ENCODE peak calls at places on chromosome 7, in four cellular contexts. One of them, this sample, is unnamed.
A peak's percentile ranks its signal among the peaks of the same experiment; 100 is the strongest.

GRCh38 chr7:24283900-24284698 is at the start of gene NPY:
- DNase-seq in H1: no peak
- DNase-seq in HepG2: no peak
- DNase-seq in GM12878: no peak
- DNase-seq in this sample: no peak

GRCh38 chr7:571096-572012 is 51.7 kb upstream of the PDGFA start:
- DNase-seq in H1: no peak
- DNase-seq in HepG2: no peak
- DNase-seq in GM12878: no peak
- DNase-seq in this sample: no peak

GRCh38 chr7:73423519-73424485 is 9.8 kb upstream of the FZD9 start:
- DNase-seq in H1: no peak
- DNase-seq in HepG2: peak; percentile 62
- DNase-seq in GM12878: no peak
- DNase-seq in this sample: no peak

GRCh38 chr7:28433604-28434254 is 21.4 kb downstream of the CREB5 start:
- DNase-seq in H1: peak; percentile 63
- DNase-seq in HepG2: no peak
- DNase-seq in GM12878: no peak
- DNase-seq in this sample: peak; percentile 41

GRCh38 chr7:72099784-72100183 is 312.4 kb downstream of the CALN1 start:
- DNase-seq in H1: no peak
- DNase-seq in HepG2: no peak
- DNase-seq in GM12878: no peak
- DNase-seq in this sample: no peak

GRCh38 chr7:85000973-85001372 is 185.9 kb downstream of the SEMA3D start:
- DNase-seq in H1: no peak
- DNase-seq in HepG2: no peak
- DNase-seq in GM12878: no peak
- DNase-seq in this sample: no peak

GRCh38 chr7:104207348-104207730 is 474 bp downstream of the ORC5 start:
- DNase-seq in H1: no peak
- DNase-seq in HepG2: peak; percentile 13
- DNase-seq in GM12878: no peak
- DNase-seq in this sample: peak; percentile 6

GRCh38 chr7:2792856-2793487 is 51.1 kb downstream of the GNA12 start:
- DNase-seq in H1: no peak
- DNase-seq in HepG2: no peak
- DNase-seq in GM12878: no peak
- DNase-seq in this sample: no peak

GRCh38 chr7:1725199-1725701 is 55.2 kb downstream of the ELFN1 start:
- DNase-seq in H1: no peak
- DNase-seq in HepG2: no peak
- DNase-seq in GM12878: no peak
- DNase-seq in this sample: no peak

GRCh38 chr7:117014673-117015133 is 61.4 kb downstream of the ST7 start:
- DNase-seq in H1: no peak
- DNase-seq in HepG2: no peak
- DNase-seq in GM12878: no peak
- DNase-seq in this sample: peak; percentile 44

GRCh38 chr7:87206361-87206760 is 13.2 kb downstream of the TMEM243 start:
- DNase-seq in H1: no peak
- DNase-seq in HepG2: peak; percentile 2
- DNase-seq in GM12878: no peak
- DNase-seq in this sample: no peak

GRCh38 chr7:101581891-101582290 is 47.2 kb downstream of the MYL10 start:
- DNase-seq in H1: no peak
- DNase-seq in HepG2: no peak
- DNase-seq in GM12878: no peak
- DNase-seq in this sample: no peak

GRCh38 chr7:2164156-2164555 is 68.6 kb downstream of the MAD1L1 start:
- DNase-seq in H1: no peak
- DNase-seq in HepG2: no peak
- DNase-seq in GM12878: no peak
- DNase-seq in this sample: no peak

GRCh38 chr7:157515342-157516041 is 178.7 kb downstream of the DNAJB6 start:
- DNase-seq in H1: no peak
- DNase-seq in HepG2: no peak
- DNase-seq in GM12878: no peak
- DNase-seq in this sample: no peak

GRCh38 chr7:159030490-159031134 is 114.1 kb downstream of the VIPR2 start:
- DNase-seq in H1: peak; percentile 27
- DNase-seq in HepG2: peak; percentile 46
- DNase-seq in GM12878: no peak
- DNase-seq in this sample: peak; percentile 77

GRCh38 chr7:50335795-50336754 is 31.6 kb downstream of the IKZF1 start:
- DNase-seq in H1: no peak
- DNase-seq in HepG2: no peak
- DNase-seq in GM12878: no peak
- DNase-seq in this sample: no peak

GRCh38 chr7:135254-135653 is 57.1 kb upstream of the FAM20C start:
- DNase-seq in H1: no peak
- DNase-seq in HepG2: no peak
- DNase-seq in GM12878: no peak
- DNase-seq in this sample: no peak

GRCh38 chr7:38310601-38311057 is 37.2 kb upstream of the TARP start:
- DNase-seq in H1: no peak
- DNase-seq in HepG2: no peak
- DNase-seq in GM12878: no peak
- DNase-seq in this sample: no peak

GRCh38 chr7:65980478-65981250 is 1.3 kb downstream of the GUSB start:
- DNase-seq in H1: no peak
- DNase-seq in HepG2: no peak
- DNase-seq in GM12878: peak; percentile 59
- DNase-seq in this sample: no peak

GRCh38 chr7:134737561-134738353 is 41.7 kb upstream of the CALD1 start:
- DNase-seq in H1: no peak
- DNase-seq in HepG2: no peak
- DNase-seq in GM12878: peak; percentile 36
- DNase-seq in this sample: no peak

GRCh38 chr7:21898265-21898930 is 47.3 kb downstream of the CDCA7L start:
- DNase-seq in H1: no peak
- DNase-seq in HepG2: no peak
- DNase-seq in GM12878: peak; percentile 62
- DNase-seq in this sample: no peak
- TF ChIP-seq SP1 in H1: no peak
- TF ChIP-seq SP1 in HepG2: no peak
- TF ChIP-seq SP1 in GM12878: no peak
- TF ChIP-seq SP1 in this sample: no peak

DNA sequence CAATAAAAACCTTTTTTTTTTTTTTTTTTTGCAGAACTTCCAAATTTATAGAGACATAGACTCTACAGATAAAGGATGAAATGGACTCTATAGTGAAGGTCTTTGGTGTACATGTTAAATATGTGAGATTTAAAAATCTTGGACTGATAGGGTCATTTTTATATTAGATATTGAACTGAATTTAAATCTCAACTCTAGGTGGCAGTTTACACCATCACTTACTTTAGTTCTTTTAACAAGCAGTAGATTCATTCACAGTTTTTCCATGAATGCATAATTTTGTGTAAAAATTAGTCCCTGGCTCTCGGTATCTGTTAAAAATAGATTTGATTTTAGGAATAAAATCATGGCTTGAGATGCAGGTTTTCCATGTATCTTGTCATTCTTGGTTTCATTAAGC is 31.1 kb upstream of the SNX13 start:
- DNase-seq in H1: no peak
- DNase-seq in HepG2: no peak
- DNase-seq in GM12878: no peak
- DNase-seq in this sample: no peak
- TF ChIP-seq SUZ12 in H1: no peak
- TF ChIP-seq SUZ12 in HepG2: no peak
- TF ChIP-seq SUZ12 in GM12878: no peak
- TF ChIP-seq SUZ12 in this sample: no peak

DNA sequence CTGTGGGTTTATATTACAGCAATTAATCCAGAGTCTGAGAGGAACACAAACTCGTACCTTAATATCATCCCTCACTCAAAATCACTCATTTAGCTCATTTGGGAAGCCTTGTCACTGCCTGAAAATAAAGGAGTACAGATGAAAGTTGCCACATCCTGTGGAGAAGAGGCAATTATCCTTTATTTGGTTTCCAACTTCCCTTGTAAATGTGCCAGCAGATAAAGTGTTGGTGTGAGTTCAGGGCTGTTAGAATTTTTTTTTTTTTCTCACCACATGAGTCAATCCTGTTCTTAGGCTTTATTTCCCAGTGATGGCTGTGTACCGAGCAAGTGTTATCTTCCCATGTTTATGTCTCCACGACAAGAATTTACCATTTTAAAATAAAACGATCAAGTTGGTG is 99.0 kb upstream of the SMIM30 start:
- DNase-seq in H1: no peak
- DNase-seq in HepG2: no peak
- DNase-seq in GM12878: no peak
- DNase-seq in this sample: no peak
- TF ChIP-seq SP1 in H1: no peak
- TF ChIP-seq SP1 in HepG2: no peak
- TF ChIP-seq SP1 in GM12878: no peak
- TF ChIP-seq SP1 in this sample: no peak

GRCh38 chr7:131249003-131249402 is 78.7 kb upstream of the MKLN1 start:
- DNase-seq in H1: no peak
- DNase-seq in HepG2: no peak
- DNase-seq in GM12878: no peak
- DNase-seq in this sample: no peak
- TF ChIP-seq SUZ12 in H1: no peak
- TF ChIP-seq SUZ12 in HepG2: no peak
- TF ChIP-seq SUZ12 in GM12878: no peak
- TF ChIP-seq SUZ12 in this sample: no peak

This sample was measured in HEK293T.